ENCODE peak calls at places on chromosome 12, in ten cellular contexts. J is stimulated activated CD4-positive, alpha-beta T cell treated with anti-CD3 and anti-CD28 coated beads, Interleukin-12 subunit alpha, Interleukin-12 subunit beta, amount 100 ng/mL, for 48 hours; D is hypothalamus; C is ACHN; I is naive thymus-derived CD8-positive, alpha-beta T cell; P is epithelial cell of esophagus; N is AG09309; G is dorsolateral prefrontal cortex; O is fibroblast of mammary gland; M is GOT3. Y is an unnamed sample.

GRCh38 chr12:131093971-131094830 is 140.5 kb downstream of the ADGRD1 start:
- DNase-seq in P (no peak), O (no peak), I (no peak), D (no peak), C (no peak), M (no peak), G (no peak), J (no peak), N (no peak), Y (no peak)

GRCh38 chr12:100716949-100717732 is 77.4 kb upstream of the ANO4 start:
- DNase-seq in M (no peak), J (no peak), D (no peak), C (peak), P (peak), O (peak), N (no peak), I (no peak), G (no peak), Y (no peak)

GRCh38 chr12:99131761-99132199 is 486.7 kb downstream of the APAF1 start:
- DNase-seq in D (no peak), C (no peak), J (no peak), I (no peak), M (no peak), G (peak), P (no peak), O (peak), N (no peak), Y (no peak)

GRCh38 chr12:78385541-78385940 is 479.0 kb upstream of the SYT1 start:
- DNase-seq in I (no peak), P (peak), G (no peak), C (no peak), D (no peak), O (peak), J (no peak), M (no peak), N (peak), Y (peak)

GRCh38 chr12:43883311-43883710 is 47.4 kb downstream of the TMEM117 start:
- DNase-seq in M (no peak), N (peak), D (no peak), C (no peak), G (no peak), J (no peak), O (no peak), I (no peak), P (no peak), Y (peak)

GRCh38 chr12:115941362-115941761 is 336.1 kb downstream of the MED13L start:
- DNase-seq in J (no peak), P (peak), N (no peak), G (no peak), I (no peak), O (peak), D (no peak), C (no peak), M (no peak), Y (peak)

GRCh38 chr12:58087428-58088117 is 146.2 kb downstream of the ATP23 start:
- DNase-seq in N (no peak), I (no peak), O (no peak), P (no peak), G (no peak), J (no peak), D (no peak), C (no peak), M (no peak), Y (no peak)

GRCh38 chr12:119705182-119705581 is 37.2 kb downstream of the PRKAB1 start:
- DNase-seq in O (no peak), C (no peak), G (no peak), N (no peak), J (no peak), P (no peak), M (no peak), D (no peak), I (no peak), Y (no peak)

GRCh38 chr12:7054925-7055324 is 5.6 kb upstream of the C1S start:
- DNase-seq in C (no peak), M (no peak), G (no peak), N (no peak), O (no peak), D (no peak), P (no peak), I (no peak), J (no peak), Y (no peak)

GRCh38 chr12:67366530-67367196 is 97.5 kb downstream of the CAND1 start:
- DNase-seq in O (peak), G (no peak), I (no peak), C (no peak), J (no peak), D (no peak), P (no peak), M (peak), N (peak), Y (peak)

GRCh38 chr12:116332705-116333380 is 55.4 kb upstream of the MED13L start:
- DNase-seq in O (no peak), J (no peak), G (no peak), D (no peak), P (peak), M (no peak), I (no peak), N (no peak), C (no peak), Y (no peak)

GRCh38 chr12:46388427-46388992 is 15.9 kb upstream of the SLC38A2 start:
- DNase-seq in N (no peak), J (no peak), M (no peak), O (no peak), C (peak), I (no peak), G (no peak), D (no peak), P (no peak), Y (peak)

GRCh38 chr12:49903700-49904423 is at the start of gene FAIM2:
- DNase-seq in D (peak), O (peak), J (peak), G (peak), C (no peak), M (no peak), I (peak), N (peak), P (no peak), Y (peak)

GRCh38 chr12:111816065-111816615 is 25.9 kb upstream of the MAPKAPK5 start:
- DNase-seq in C (no peak), O (no peak), P (no peak), M (no peak), J (no peak), D (no peak), I (no peak), G (no peak), N (no peak), Y (no peak)

GRCh38 chr12:132284071-132284492 is 45.3 kb downstream of the GALNT9 start:
- DNase-seq in D (no peak), P (no peak), G (no peak), N (no peak), M (no peak), C (peak), I (no peak), O (peak), J (no peak), Y (peak)

GRCh38 chr12:12513416-12514006 is 49.2 kb downstream of the DUSP16 start:
- DNase-seq in N (no peak), M (no peak), P (no peak), O (no peak), D (no peak), J (no peak), G (no peak), C (no peak), I (no peak), Y (no peak)

GRCh38 chr12:115947696-115948062 is 329.8 kb downstream of the MED13L start:
- DNase-seq in G (no peak), O (no peak), M (no peak), J (no peak), C (no peak), P (no peak), D (no peak), I (no peak), N (no peak), Y (no peak)

GRCh38 chr12:46357438-46358324 is 14.9 kb downstream of the SLC38A2 start:
- DNase-seq in G (no peak), J (no peak), O (peak), N (peak), P (peak), D (no peak), I (no peak), M (no peak), C (no peak), Y (peak)

GRCh38 chr12:124621296-124621660 is 53.9 kb upstream of the NCOR2 start:
- DNase-seq in P (peak), N (no peak), D (no peak), J (no peak), O (no peak), G (no peak), I (no peak), M (no peak), C (peak), Y (peak)

GRCh38 chr12:124388679-124389536 is 94.0 kb downstream of the RFLNA start:
- DNase-seq in N (no peak), O (peak), I (peak), J (peak), P (peak), C (peak), D (peak), G (peak), M (no peak), Y (peak)

Y was measured in fibroblast of the aortic adventitia.